ENCODE peak calls at places on chromosomes 2 and 18, in six cellular contexts. One of them, this sample, is unnamed.

GRCh38 chr18:51039138-51040112 is 9.4 kb downstream of the SMAD4 start:
- DNase-seq in T-helper 1 cell: no peak
- DNase-seq in left lung: no peak
- DNase-seq in AG10803: no peak
- DNase-seq in lung microvascular endothelial cell: peak; percentile 26
- DNase-seq in C1 segment of cervical spinal cord: no peak
- DNase-seq in this sample: no peak

GRCh38 chr2:50777954-50778353 is 254.0 kb downstream of the NRXN1 start:
- DNase-seq in T-helper 1 cell: no peak
- DNase-seq in left lung: no peak
- DNase-seq in AG10803: no peak
- DNase-seq in lung microvascular endothelial cell: no peak
- DNase-seq in C1 segment of cervical spinal cord: no peak
- DNase-seq in this sample: no peak

GRCh38 chr18:31624892-31625640 is 33.4 kb downstream of the TTR start:
- DNase-seq in T-helper 1 cell: no peak
- DNase-seq in left lung: no peak
- DNase-seq in AG10803: no peak
- DNase-seq in lung microvascular endothelial cell: no peak
- DNase-seq in C1 segment of cervical spinal cord: no peak
- DNase-seq in this sample: no peak

GRCh38 chr2:113012436-113013335 is 7.4 kb downstream of the IL36A start:
- DNase-seq in T-helper 1 cell: no peak
- DNase-seq in left lung: no peak
- DNase-seq in AG10803: no peak
- DNase-seq in lung microvascular endothelial cell: no peak
- DNase-seq in C1 segment of cervical spinal cord: no peak
- DNase-seq in this sample: no peak

GRCh38 chr2:191041418-191042161 is 27.6 kb upstream of the STAT1 start:
- DNase-seq in T-helper 1 cell: no peak
- DNase-seq in left lung: peak; percentile 72
- DNase-seq in AG10803: peak; percentile 33
- DNase-seq in lung microvascular endothelial cell: no peak
- DNase-seq in C1 segment of cervical spinal cord: no peak
- DNase-seq in this sample: no peak

GRCh38 chr2:148553332-148553887 is 91.1 kb upstream of the EPC2 start:
- DNase-seq in T-helper 1 cell: no peak
- DNase-seq in left lung: no peak
- DNase-seq in AG10803: no peak
- DNase-seq in lung microvascular endothelial cell: no peak
- DNase-seq in C1 segment of cervical spinal cord: no peak
- DNase-seq in this sample: no peak

GRCh38 chr2:65456074-65456473 is 23.7 kb upstream of the SPRED2 start:
- DNase-seq in T-helper 1 cell: no peak
- DNase-seq in left lung: no peak
- DNase-seq in AG10803: peak; percentile 70
- DNase-seq in lung microvascular endothelial cell: peak; percentile 6
- DNase-seq in C1 segment of cervical spinal cord: no peak
- DNase-seq in this sample: no peak

GRCh38 chr18:67300498-67300897 is 216.0 kb downstream of the DSEL start:
- DNase-seq in T-helper 1 cell: no peak
- DNase-seq in left lung: no peak
- DNase-seq in AG10803: no peak
- DNase-seq in lung microvascular endothelial cell: no peak
- DNase-seq in C1 segment of cervical spinal cord: no peak
- DNase-seq in this sample: no peak

GRCh38 chr18:12324991-12325725 is 17.1 kb downstream of the TUBB6 start:
- DNase-seq in T-helper 1 cell: no peak
- DNase-seq in left lung: no peak
- DNase-seq in AG10803: no peak
- DNase-seq in lung microvascular endothelial cell: no peak
- DNase-seq in C1 segment of cervical spinal cord: no peak
- DNase-seq in this sample: no peak

GRCh38 chr2:234411793-234412192 is 85.1 kb downstream of the ARL4C start:
- DNase-seq in T-helper 1 cell: no peak
- DNase-seq in left lung: no peak
- DNase-seq in AG10803: no peak
- DNase-seq in lung microvascular endothelial cell: no peak
- DNase-seq in C1 segment of cervical spinal cord: no peak
- DNase-seq in this sample: no peak

GRCh38 chr2:85914916-85915315 is 26.1 kb upstream of the ST3GAL5 start:
- DNase-seq in T-helper 1 cell: no peak
- DNase-seq in left lung: no peak
- DNase-seq in AG10803: no peak
- DNase-seq in lung microvascular endothelial cell: no peak
- DNase-seq in C1 segment of cervical spinal cord: no peak
- DNase-seq in this sample: no peak

GRCh38 chr18:39173022-39173421 is 1607.4 kb upstream of the CELF4 start:
- DNase-seq in T-helper 1 cell: no peak
- DNase-seq in left lung: no peak
- DNase-seq in AG10803: no peak
- DNase-seq in lung microvascular endothelial cell: no peak
- DNase-seq in C1 segment of cervical spinal cord: no peak
- DNase-seq in this sample: no peak

GRCh38 chr2:118784860-118785259 is 62.6 kb downstream of the EN1 start:
- DNase-seq in T-helper 1 cell: no peak
- DNase-seq in left lung: no peak
- DNase-seq in AG10803: no peak
- DNase-seq in lung microvascular endothelial cell: no peak
- DNase-seq in C1 segment of cervical spinal cord: no peak
- DNase-seq in this sample: no peak

GRCh38 chr18:43571078-43571689 is 293.9 kb upstream of the SYT4 start:
- DNase-seq in T-helper 1 cell: no peak
- DNase-seq in left lung: no peak
- DNase-seq in AG10803: peak; percentile 50
- DNase-seq in lung microvascular endothelial cell: peak; percentile 53
- DNase-seq in C1 segment of cervical spinal cord: peak; percentile 39
- DNase-seq in this sample: no peak

GRCh38 chr2:15782009-15782751 is 158.2 kb upstream of the MYCN start:
- DNase-seq in T-helper 1 cell: no peak
- DNase-seq in left lung: no peak
- DNase-seq in AG10803: peak; percentile 14
- DNase-seq in lung microvascular endothelial cell: no peak
- DNase-seq in C1 segment of cervical spinal cord: no peak
- DNase-seq in this sample: no peak

GRCh38 chr18:61893304-61893970 is 630 bp upstream of the RNF152 start:
- DNase-seq in T-helper 1 cell: no peak
- DNase-seq in left lung: peak; percentile 35
- DNase-seq in AG10803: peak; percentile 42
- DNase-seq in lung microvascular endothelial cell: peak; percentile 72
- DNase-seq in C1 segment of cervical spinal cord: peak; percentile 43
- DNase-seq in this sample: peak; percentile 47

GRCh38 chr2:169069341-169069740 is at the start of gene DHRS9:
- DNase-seq in T-helper 1 cell: no peak
- DNase-seq in left lung: peak; percentile 53
- DNase-seq in AG10803: no peak
- DNase-seq in lung microvascular endothelial cell: peak; percentile 78
- DNase-seq in C1 segment of cervical spinal cord: no peak
- DNase-seq in this sample: no peak

GRCh38 chr2:224366269-224366668 is 35.6 kb downstream of the FAM124B start:
- DNase-seq in T-helper 1 cell: no peak
- DNase-seq in left lung: no peak
- DNase-seq in AG10803: peak; percentile 23
- DNase-seq in lung microvascular endothelial cell: no peak
- DNase-seq in C1 segment of cervical spinal cord: no peak
- DNase-seq in this sample: no peak

GRCh38 chr2:100670232-100670631 is 107.4 kb downstream of the PDCL3 start:
- DNase-seq in T-helper 1 cell: no peak
- DNase-seq in left lung: no peak
- DNase-seq in AG10803: no peak
- DNase-seq in lung microvascular endothelial cell: no peak
- DNase-seq in C1 segment of cervical spinal cord: no peak
- DNase-seq in this sample: no peak

GRCh38 chr2:105563000-105563719 is 164.3 kb upstream of the FHL2 start:
- DNase-seq in T-helper 1 cell: no peak
- DNase-seq in left lung: no peak
- DNase-seq in AG10803: no peak
- DNase-seq in lung microvascular endothelial cell: no peak
- DNase-seq in C1 segment of cervical spinal cord: no peak
- DNase-seq in this sample: no peak

GRCh38 chr18:4358618-4359017 is 96.5 kb downstream of the DLGAP1 start:
- DNase-seq in T-helper 1 cell: no peak
- DNase-seq in left lung: no peak
- DNase-seq in AG10803: no peak
- DNase-seq in lung microvascular endothelial cell: no peak
- DNase-seq in C1 segment of cervical spinal cord: peak; percentile 91
- DNase-seq in this sample: no peak

GRCh38 chr2:124542932-124543640 is 518.0 kb downstream of the CNTNAP5 start:
- DNase-seq in T-helper 1 cell: no peak
- DNase-seq in left lung: no peak
- DNase-seq in AG10803: no peak
- DNase-seq in lung microvascular endothelial cell: no peak
- DNase-seq in C1 segment of cervical spinal cord: no peak
- DNase-seq in this sample: no peak

GRCh38 chr2:199315299-199316179 is 142.2 kb downstream of the SATB2 start:
- DNase-seq in T-helper 1 cell: no peak
- DNase-seq in left lung: no peak
- DNase-seq in AG10803: peak; percentile 57
- DNase-seq in lung microvascular endothelial cell: peak; percentile 51
- DNase-seq in C1 segment of cervical spinal cord: no peak
- DNase-seq in this sample: no peak

This sample was measured in posterior cingulate gyrus.